ENCODE peak calls at places on chromosomes 5 and 9, in five cellular contexts. R is suprapubic skin; G is stimulated activated CD4-positive, alpha-beta T cell treated with anti-CD3 and anti-CD28 coated beads, Interleukin-4, amount 100 ng/mL, for 24 hours; N is fibroblast of gingiva; U is fibroblast of lung. H is an unnamed sample.

GRCh38 chr9:10052181-10052580 is 560.6 kb downstream of the PTPRD start:
- DNase-seq in R (no peak), G (no peak), N (no peak), U (no peak), H (no peak)

GRCh38 chr9:16100596-16101091 is 547.8 kb downstream of the CCDC171 start:
- DNase-seq in R (no peak), G (no peak), N (peak), U (peak), H (peak)

GRCh38 chr9:127122176-127123151 is at the start of gene ANGPTL2:
- DNase-seq in R (peak), G (no peak), N (peak), U (peak), H (peak)

GRCh38 chr5:2739360-2740050 is 12.0 kb downstream of the IRX2 start:
- DNase-seq in R (peak), G (no peak), N (no peak), U (no peak), H (no peak)

GRCh38 chr5:94240616-94241287 is 377.7 kb downstream of the KIAA0825 start:
- DNase-seq in R (no peak), G (no peak), N (peak), U (peak), H (no peak)

GRCh38 chr9:127608104-127608966 is 3.7 kb upstream of the STXBP1 start:
- DNase-seq in R (peak), G (peak), N (no peak), U (peak), H (peak)

GRCh38 chr5:27315541-27316282 is 277.3 kb upstream of the CDH9 start:
- DNase-seq in R (no peak), G (no peak), N (peak), U (peak), H (peak)

GRCh38 chr5:176334031-176334770 is 27.4 kb downstream of the KIAA1191 start:
- DNase-seq in R (no peak), G (no peak), N (no peak), U (no peak), H (no peak)

GRCh38 chr9:122085260-122085659 is 7.8 kb downstream of the TTLL11 start:
- DNase-seq in R (no peak), G (no peak), N (no peak), U (no peak), H (no peak)

GRCh38 chr9:133990366-133991210 is 1.5 kb downstream of the VAV2 start:
- DNase-seq in R (peak), G (no peak), N (peak), U (peak), H (peak)

GRCh38 chr9:136107155-136107952 is 11.3 kb downstream of the TMEM250 start:
- DNase-seq in R (no peak), G (peak), N (no peak), U (no peak), H (no peak)

GRCh38 chr9:109286571-109286977 is 34.3 kb downstream of the EPB41L4B start:
- DNase-seq in R (no peak), G (no peak), N (peak), U (peak), H (no peak)

GRCh38 chr9:23537192-23538059 is 288.6 kb downstream of the ELAVL2 start:
- DNase-seq in R (no peak), G (no peak), N (no peak), U (no peak), H (no peak)

GRCh38 chr5:65721050-65721774 is 697 bp downstream of the SGTB start:
- DNase-seq in R (peak), G (peak), N (peak), U (peak), H (peak)

GRCh38 chr9:95091574-95091970 is 225.9 kb downstream of the FANCC start:
- DNase-seq in R (no peak), G (no peak), N (peak), U (peak), H (peak)

GRCh38 chr5:147517383-147517782 is 7.5 kb upstream of the DPYSL3 start:
- DNase-seq in R (no peak), G (no peak), N (no peak), U (no peak), H (no peak)

GRCh38 chr9:16575142-16575877 is 295.2 kb downstream of the BNC2 start:
- DNase-seq in R (no peak), G (no peak), N (peak), U (no peak), H (no peak)

GRCh38 chr9:33155393-33155792 is 11.7 kb downstream of the B4GALT1 start:
- DNase-seq in R (no peak), G (no peak), N (no peak), U (peak), H (no peak)

GRCh38 chr9:130128782-130129424 is 43.3 kb upstream of the NCS1 start:
- DNase-seq in R (no peak), G (peak), N (peak), U (peak), H (peak)

GRCh38 chr9:111759762-111760639 is 34.7 kb downstream of the SHOC1 start:
- DNase-seq in R (no peak), G (peak), N (peak), U (peak), H (peak)

GRCh38 chr9:69976165-69976564 is 67.5 kb upstream of the MAMDC2 start:
- DNase-seq in R (no peak), G (no peak), N (peak), U (peak), H (peak)

GRCh38 chr5:68932830-68933434 is 160.9 kb upstream of the SLC30A5 start:
- DNase-seq in R (no peak), G (no peak), N (no peak), U (peak), H (no peak)

GRCh38 chr9:87087197-87087596 is 139.9 kb upstream of the GAS1 start:
- DNase-seq in R (no peak), G (no peak), N (no peak), U (no peak), H (no peak)